ENCODE peak calls at places on chromosomes 2 and 18, in seven cellular contexts. C is adrenal gland, F is BE2C, X is GM12865, E is esophagus squamous epithelium, D is HFFc6, A is upper lobe of right lung. Y is an unnamed sample.
A peak's percentile ranks its signal among the peaks of the same experiment; 100 is the strongest.

GRCh38 chr2:78654941-78655340 is 370.6 kb upstream of the REG3G start:
- DNase-seq in C (no peak), F (no peak), X (no peak), E (no peak), D (no peak), A (no peak), Y (no peak)

GRCh38 chr2:45614871-45615270 is 3.8 kb upstream of the SRBD1 start:
- DNase-seq in C (no peak), F (no peak), X (no peak), E (no peak), D (no peak), A (no peak), Y (no peak)

GRCh38 chr2:100104718-100105677 is 37.4 kb downstream of the AFF3 start:
- DNase-seq in C (no peak), F (peak; percentile 22), X (no peak), E (no peak), D (no peak), A (peak; percentile 66), Y (peak; percentile 75)

GRCh38 chr2:162963156-162963555 is 124.6 kb upstream of the KCNH7 start:
- DNase-seq in C (no peak), F (no peak), X (no peak), E (no peak), D (no peak), A (no peak), Y (no peak)

GRCh38 chr2:134692461-134692860 is 26.3 kb downstream of the TMEM163 start:
- DNase-seq in C (no peak), F (no peak), X (peak; percentile 18), E (no peak), D (no peak), A (no peak), Y (no peak)

GRCh38 chr2:10007921-10008808 is 35.2 kb upstream of the KLF11 start:
- DNase-seq in C (no peak), F (no peak), X (no peak), E (no peak), D (no peak), A (no peak), Y (no peak)

GRCh38 chr2:240644859-240645301 is 19.6 kb downstream of the GPR35 start:
- DNase-seq in C (peak; percentile 28), F (no peak), X (no peak), E (no peak), D (no peak), A (peak; percentile 38), Y (no peak)

GRCh38 chr2:160175169-160176130 is 24.6 kb downstream of the ITGB6 start:
- DNase-seq in C (no peak), F (no peak), X (no peak), E (no peak), D (no peak), A (no peak), Y (no peak)

GRCh38 chr18:38693085-38693484 is 1127.5 kb upstream of the CELF4 start:
- DNase-seq in C (no peak), F (no peak), X (no peak), E (no peak), D (no peak), A (no peak), Y (no peak)

GRCh38 chr18:70371085-70371735 is 82.4 kb downstream of the SOCS6 start:
- DNase-seq in C (no peak), F (no peak), X (no peak), E (no peak), D (no peak), A (no peak), Y (no peak)

GRCh38 chr18:62767321-62767720 is 52.0 kb downstream of the PHLPP1 start:
- DNase-seq in C (no peak), F (no peak), X (no peak), E (no peak), D (no peak), A (no peak), Y (no peak)

DNA sequence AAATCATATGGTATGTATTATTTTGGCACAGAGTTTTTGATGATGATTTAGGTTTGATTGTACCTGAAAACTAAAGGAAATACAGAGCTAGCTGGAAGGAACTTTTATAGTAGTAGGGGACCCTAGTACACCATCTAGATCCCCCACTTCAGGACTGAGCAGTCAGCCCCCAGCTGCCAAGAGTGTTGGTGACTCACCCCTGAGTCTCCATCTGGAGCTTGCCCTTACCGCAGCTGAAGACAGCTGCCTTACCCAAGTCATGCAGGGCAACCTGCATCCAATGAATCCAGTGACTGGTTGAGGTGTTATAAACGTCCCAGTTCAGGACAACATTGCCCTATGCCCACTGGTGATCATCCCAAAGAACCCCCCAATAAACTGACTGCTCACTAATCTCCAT is 15.3 kb downstream of the PMS1 start:
- DNase-seq in C (no peak), F (no peak), X (no peak), E (no peak), D (peak; percentile 52), A (no peak), Y (no peak)
- TF ChIP-seq CTCF in C (no peak), F (no peak), X (no peak), E (no peak), D (no peak), A (no peak), Y (no peak)

GRCh38 chr2:173184031-173185004 is 108.7 kb downstream of the MAP3K20 start:
- DNase-seq in C (peak; percentile 59), F (no peak), X (no peak), E (no peak), D (peak; percentile 98), A (no peak), Y (no peak)
- TF ChIP-seq CTCF in C (no peak), F (no peak), X (no peak), E (no peak), D (no peak), A (no peak), Y (no peak)

DNA sequence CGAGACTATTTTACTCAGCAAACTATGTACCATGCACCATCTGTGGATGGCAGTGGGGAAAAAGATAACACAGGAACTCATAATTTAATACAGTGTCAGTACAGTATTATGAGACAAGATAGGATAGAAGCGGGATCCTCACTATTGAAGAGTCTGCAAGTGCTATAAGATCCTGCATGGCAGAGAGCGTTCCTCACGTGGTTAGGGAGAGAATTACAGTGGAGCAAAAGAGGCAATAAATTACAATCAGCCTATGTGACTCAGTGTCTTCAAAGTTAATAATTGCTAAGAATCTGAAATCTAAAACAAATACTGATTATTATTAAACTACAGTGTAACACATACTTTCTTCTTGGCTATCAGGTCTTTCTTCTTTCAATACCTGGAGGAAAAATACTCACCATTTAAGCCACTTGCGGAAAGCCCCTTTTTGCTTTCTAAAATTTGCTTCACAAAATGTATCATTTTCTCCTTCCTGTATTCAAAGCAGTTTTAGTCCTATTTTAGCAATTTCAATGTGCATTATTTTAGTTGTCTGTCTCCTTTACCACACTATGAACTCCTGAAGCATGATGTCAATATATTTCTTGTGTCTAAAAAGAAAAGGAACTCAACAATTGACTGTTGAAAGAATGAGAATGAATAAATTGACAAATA is 342.9 kb downstream of the SPAG16 start:
- DNase-seq in C (no peak), F (no peak), X (peak; percentile 52), E (no peak), D (no peak), A (no peak), Y (no peak)
- TF ChIP-seq CTCF in C (no peak), F (no peak), X (no peak), E (no peak), D (no peak), A (no peak), Y (no peak)

DNA sequence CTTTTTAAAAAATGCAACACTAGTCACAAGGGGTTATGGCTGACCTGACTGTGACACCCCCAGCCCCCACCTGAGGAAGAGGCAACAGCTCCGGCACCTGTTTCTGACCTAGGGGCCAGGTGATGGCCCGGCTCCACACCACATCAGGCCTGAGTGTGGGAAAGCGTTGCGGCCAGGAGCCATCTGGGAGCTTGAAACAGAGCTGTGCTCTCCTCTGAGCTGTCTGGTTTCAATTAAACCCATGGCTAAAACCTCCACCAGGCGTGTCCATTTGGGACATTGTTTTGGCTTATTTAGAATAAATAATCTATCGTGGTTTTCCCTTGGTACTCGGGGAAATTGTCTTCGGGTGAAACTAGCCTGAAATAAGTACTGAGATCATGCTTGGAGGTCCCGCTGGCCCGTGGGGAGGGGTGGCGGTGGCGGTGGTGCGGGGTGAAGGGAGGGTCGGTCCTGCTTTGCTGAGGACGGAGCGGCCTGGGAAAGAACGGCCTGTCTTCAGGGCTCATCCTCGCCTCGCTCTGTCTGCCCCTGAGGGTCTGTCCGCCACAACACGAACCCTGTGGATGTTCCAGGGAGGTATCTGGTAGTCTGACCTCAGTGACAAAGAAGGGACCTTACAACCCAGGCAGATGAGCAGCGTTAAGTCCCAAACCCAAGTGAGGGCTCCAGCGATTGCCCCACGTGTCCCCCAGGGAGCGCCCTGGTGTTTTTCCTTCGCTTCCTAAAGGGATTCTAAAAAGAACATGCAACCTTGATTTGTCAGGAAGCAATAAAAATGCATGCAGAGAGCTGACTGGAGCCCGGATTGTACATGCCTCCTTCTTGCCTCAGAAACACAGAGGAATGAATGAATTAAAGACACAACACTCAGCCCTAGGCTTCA is 58.7 kb downstream of the IL1RL2 start:
- DNase-seq in C (peak; percentile 46), F (no peak), X (no peak), E (no peak), D (peak; percentile 48), A (no peak), Y (no peak)
- TF ChIP-seq CTCF in C (no peak), F (no peak), X (no peak), E (no peak), D (peak; percentile 69), A (no peak), Y (no peak)

GRCh38 chr2:156322103-156322671 is 10.3 kb downstream of the NR4A2 start:
- DNase-seq in C (no peak), F (no peak), X (peak; percentile 35), E (no peak), D (no peak), A (no peak), Y (no peak)

GRCh38 chr2:156321243-156321904 is 11.1 kb downstream of the NR4A2 start:
- DNase-seq in C (no peak), F (no peak), X (no peak), E (no peak), D (no peak), A (no peak), Y (no peak)

GRCh38 chr2:156317631-156318030 is 14.9 kb downstream of the NR4A2 start:
- DNase-seq in C (no peak), F (no peak), X (no peak), E (no peak), D (no peak), A (no peak), Y (no peak)

GRCh38 chr2:156320491-156320896 is 12.0 kb downstream of the NR4A2 start:
- DNase-seq in C (no peak), F (no peak), X (no peak), E (no peak), D (no peak), A (no peak), Y (no peak)

DNA sequence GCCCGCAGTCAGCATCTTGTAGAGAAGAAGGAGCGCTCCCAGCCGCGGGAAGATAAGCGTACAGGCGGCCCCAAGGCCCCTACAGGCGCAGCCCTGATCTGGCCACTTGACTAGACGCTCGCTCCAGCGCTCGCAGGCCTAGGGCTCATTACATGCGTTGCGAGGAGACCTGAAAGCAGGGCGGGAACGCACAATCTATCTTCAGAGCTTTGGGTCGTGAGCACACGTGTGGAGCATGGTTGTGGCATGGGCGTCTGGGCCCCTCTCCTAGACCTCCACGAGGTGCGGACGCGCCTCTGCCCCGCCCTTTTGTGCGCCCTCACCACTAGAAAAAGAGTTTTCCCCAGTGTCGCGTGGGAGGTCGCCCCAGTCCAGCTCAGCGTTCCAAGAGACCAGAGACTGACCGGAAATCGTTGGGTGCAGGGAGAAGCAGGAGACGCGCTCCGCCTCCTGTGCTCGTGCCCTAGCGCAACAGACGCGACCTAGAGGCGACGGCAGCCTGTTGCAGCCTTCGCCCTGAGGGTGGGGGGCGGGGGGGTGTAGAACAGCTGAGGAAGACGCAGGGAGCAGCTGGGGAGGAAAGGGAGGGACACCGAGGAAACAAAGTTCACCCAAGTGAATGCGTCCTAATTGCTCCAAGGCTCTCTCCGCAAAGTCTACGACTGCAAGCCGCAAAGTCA is 12.6 kb downstream of the NR4A2 start:
- DNase-seq in C (no peak), F (no peak), X (no peak), E (no peak), D (no peak), A (peak; percentile 82), Y (no peak)
- TF ChIP-seq CTCF in C (peak; percentile 17), F (no peak), X (no peak), E (no peak), D (peak; percentile 15), A (peak; percentile 25), Y (no peak)

Y was measured in nephron progenitor cell.